ENCODE peak calls at places on chromosomes 6 and 20, in eight cellular contexts. F, C, O, S, G, U, M and P are unnamed samples.

GRCh38 chr6:34657307-34657978 is 39.1 kb downstream of the ILRUN start:
- DNase-seq in F (no peak), C (peak), O (peak), S (peak), G (peak), U (peak), M (peak), P (peak)

GRCh38 chr6:101396552-101397173 is 3.2 kb downstream of the GRIK2 start:
- DNase-seq in F (peak), C (peak), O (peak), S (peak), G (peak), U (no peak), M (peak), P (no peak)

GRCh38 chr20:45095753-45096371 is 5.1 kb downstream of the KCNS1 start:
- DNase-seq in F (peak), C (peak), O (peak), S (peak), G (no peak), U (peak), M (peak), P (peak)

GRCh38 chr6:43076928-43077809 is 1.1 kb downstream of the PTK7 start:
- DNase-seq in F (no peak), C (peak), O (peak), S (peak), G (no peak), U (no peak), M (peak), P (no peak)

GRCh38 chr6:132768051-132768517 is 10.4 kb upstream of the VNN2 start:
- DNase-seq in F (peak), C (peak), O (no peak), S (no peak), G (no peak), U (no peak), M (peak), P (no peak)

GRCh38 chr6:126939784-126940183 is 178.7 kb upstream of the RSPO3 start:
- DNase-seq in F (no peak), C (no peak), O (no peak), S (no peak), G (no peak), U (no peak), M (no peak), P (no peak)

GRCh38 chr20:24634855-24635254 is 165.4 kb downstream of the SYNDIG1 start:
- DNase-seq in F (peak), C (peak), O (peak), S (peak), G (peak), U (peak), M (peak), P (no peak)

GRCh38 chr6:130020892-130021483 is 2.6 kb downstream of the L3MBTL3 start:
- DNase-seq in F (peak), C (peak), O (peak), S (peak), G (peak), U (peak), M (peak), P (peak)

GRCh38 chr6:166121721-166122120 is 45.9 kb downstream of the TBXT start:
- DNase-seq in F (no peak), C (no peak), O (no peak), S (no peak), G (no peak), U (no peak), M (no peak), P (no peak)

GRCh38 chr6:39836621-39837020 is 44.4 kb downstream of the DAAM2 start:
- DNase-seq in F (no peak), C (peak), O (no peak), S (peak), G (no peak), U (no peak), M (peak), P (no peak)

GRCh38 chr6:85592044-85592443 is 1.6 kb downstream of the SNX14 start:
- DNase-seq in F (no peak), C (no peak), O (no peak), S (no peak), G (no peak), U (no peak), M (no peak), P (no peak)

GRCh38 chr20:44038681-44039123 is 124.0 kb downstream of the TOX2 start:
- DNase-seq in F (no peak), C (no peak), O (no peak), S (peak), G (no peak), U (no peak), M (peak), P (no peak)

GRCh38 chr20:22450540-22450939 is 133.8 kb downstream of the FOXA2 start:
- DNase-seq in F (no peak), C (no peak), O (no peak), S (no peak), G (no peak), U (no peak), M (no peak), P (no peak)

GRCh38 chr6:167543602-167544506 is 219.0 kb downstream of the TTLL2 start:
- DNase-seq in F (no peak), C (peak), O (peak), S (peak), G (no peak), U (no peak), M (peak), P (no peak)

GRCh38 chr6:165854863-165855593 is 192.0 kb upstream of the PDE10A start:
- DNase-seq in F (no peak), C (no peak), O (no peak), S (no peak), G (no peak), U (no peak), M (no peak), P (no peak)

GRCh38 chr20:63532449-63532971 is 4.7 kb downstream of the PTK6 start:
- DNase-seq in F (no peak), C (no peak), O (no peak), S (no peak), G (no peak), U (no peak), M (no peak), P (no peak)

GRCh38 chr20:10466325-10466724 is 31.2 kb downstream of the SLX4IP start:
- DNase-seq in F (no peak), C (peak), O (peak), S (peak), G (peak), U (no peak), M (peak), P (no peak)

GRCh38 chr20:573414-574296 is 30.1 kb upstream of the CSNK2A1 start:
- DNase-seq in F (no peak), C (no peak), O (no peak), S (no peak), G (no peak), U (no peak), M (no peak), P (no peak)

GRCh38 chr6:95648636-95649035 is 71.3 kb downstream of the MANEA start:
- DNase-seq in F (no peak), C (no peak), O (no peak), S (no peak), G (no peak), U (no peak), M (no peak), P (no peak)

GRCh38 chr6:119390276-119390793 is 40.8 kb upstream of the MAN1A1 start:
- DNase-seq in F (no peak), C (peak), O (no peak), S (peak), G (no peak), U (no peak), M (peak), P (no peak)

GRCh38 chr6:135535989-135536414 is 38.5 kb upstream of the AHI1 start:
- DNase-seq in F (no peak), C (peak), O (peak), S (peak), G (peak), U (peak), M (peak), P (peak)

GRCh38 chr20:54598351-54598750 is 123.0 kb downstream of the DOK5 start:
- DNase-seq in F (no peak), C (no peak), O (no peak), S (no peak), G (no peak), U (no peak), M (no peak), P (no peak)

GRCh38 chr6:1519597-1519996 is 90.1 kb upstream of the FOXC1 start:
- DNase-seq in F (peak), C (no peak), O (no peak), S (no peak), G (no peak), U (no peak), M (no peak), P (no peak)

GRCh38 chr6:74879970-74880369 is 325.9 kb downstream of the COL12A1 start:
- DNase-seq in F (no peak), C (no peak), O (peak), S (no peak), G (no peak), U (peak), M (peak), P (no peak)

GRCh38 chr20:48772183-48772976 is 55.4 kb downstream of the PREX1 start:
- DNase-seq in F (peak), C (no peak), O (no peak), S (no peak), G (no peak), U (no peak), M (no peak), P (no peak)

GRCh38 chr6:9766240-9766915 is 648.5 kb downstream of the TFAP2A start:
- DNase-seq in F (no peak), C (peak), O (peak), S (peak), G (peak), U (peak), M (peak), P (no peak)

GRCh38 chr6:27924179-27924578 is 12.0 kb upstream of the OR2B2 start:
- DNase-seq in F (no peak), C (no peak), O (no peak), S (no peak), G (no peak), U (no peak), M (no peak), P (no peak)

GRCh38 chr20:32282461-32282860 is 5.0 kb downstream of the KIF3B start:
- DNase-seq in F (no peak), C (no peak), O (no peak), S (no peak), G (no peak), U (no peak), M (no peak), P (no peak)

GRCh38 chr6:158475344-158476302 is 84.3 kb upstream of the TMEM181 start:
- DNase-seq in F (no peak), C (peak), O (peak), S (peak), G (no peak), U (peak), M (peak), P (no peak)

GRCh38 chr20:17568972-17569471 is 853 bp upstream of the DSTN start:
- DNase-seq in F (peak), C (peak), O (peak), S (peak), G (peak), U (peak), M (peak), P (no peak)

GRCh38 chr20:17654649-17655285 is 27.3 kb downstream of the RRBP1 start:
- DNase-seq in F (no peak), C (peak), O (peak), S (no peak), G (no peak), U (no peak), M (peak), P (no peak)

GRCh38 chr6:153537422-153537821 is 406.3 kb upstream of the RGS17 start:
- DNase-seq in F (no peak), C (peak), O (no peak), S (peak), G (no peak), U (no peak), M (peak), P (no peak)

GRCh38 chr6:129849456-129849855 is 11.7 kb downstream of the TMEM244 start:
- DNase-seq in F (no peak), C (peak), O (peak), S (peak), G (no peak), U (no peak), M (peak), P (no peak)

GRCh38 chr20:10469599-10469998 is 34.5 kb downstream of the SLX4IP start:
- DNase-seq in F (peak), C (peak), O (peak), S (peak), G (peak), U (peak), M (peak), P (no peak)

GRCh38 chr20:61205769-61206168 is 46.3 kb upstream of the CDH4 start:
- DNase-seq in F (no peak), C (no peak), O (no peak), S (no peak), G (no peak), U (no peak), M (no peak), P (no peak)

GRCh38 chr20:56395166-56395565 is 2.7 kb downstream of the CSTF1 start:
- DNase-seq in F (no peak), C (no peak), O (no peak), S (no peak), G (no peak), U (no peak), M (no peak), P (no peak)

GRCh38 chr6:30264731-30265130 is 51.5 kb upstream of the TRIM26 start:
- DNase-seq in F (no peak), C (peak), O (no peak), S (peak), G (no peak), U (peak), M (peak), P (no peak)

DNA sequence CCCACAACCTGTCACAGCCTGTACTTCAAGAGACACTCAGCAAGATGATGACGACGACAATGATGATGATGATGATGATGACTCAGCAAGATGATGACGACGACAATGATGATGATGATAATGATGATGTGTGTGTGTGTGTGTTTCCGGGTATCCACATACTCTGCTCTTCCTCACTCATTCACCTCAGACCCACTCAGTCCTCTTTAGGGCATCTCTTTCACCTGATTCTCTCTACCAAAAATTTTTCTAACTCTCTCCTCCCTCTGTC is 1.2 kb upstream of the EIF6 start:
- DNase-seq in F (no peak), C (no peak), O (no peak), S (no peak), G (no peak), U (no peak), M (peak), P (no peak)
- H3K4me3 ChIP-seq in F (no peak), C (no peak), O (no peak), S (no peak), G (no peak), U (no peak), M (no peak), P (no peak)

GRCh38 chr20:8133816-8134451 is 1.9 kb downstream of the PLCB1 start:
- DNase-seq in F (no peak), C (no peak), O (no peak), S (no peak), G (no peak), U (no peak), M (no peak), P (no peak)
- H3K4me3 ChIP-seq in F (no peak), C (peak), O (no peak), S (peak), G (no peak), U (peak), M (no peak), P (no peak)

GRCh38 chr6:56842602-56843475 is 112.1 kb upstream of the BEND6 start:
- DNase-seq in F (peak), C (peak), O (peak), S (peak), G (no peak), U (no peak), M (peak), P (no peak)
- H3K4me3 ChIP-seq in F (peak), C (peak), O (peak), S (peak), G (peak), U (peak), M (peak), P (no peak)

GRCh38 chr20:51022803-51023616 is at the start of gene KCNG1:
- DNase-seq in F (peak), C (peak), O (peak), S (peak), G (no peak), U (no peak), M (peak), P (peak)

GRCh38 chr20:51024761-51025160 is 1.9 kb upstream of the KCNG1 start:
- DNase-seq in F (no peak), C (no peak), O (no peak), S (no peak), G (no peak), U (no peak), M (no peak), P (no peak)

GRCh38 chr20:51022227-51022802 is 592 bp downstream of the KCNG1 start:
- DNase-seq in F (no peak), C (no peak), O (no peak), S (no peak), G (no peak), U (no peak), M (no peak), P (no peak)

GRCh38 chr20:51021067-51022025 is 1.6 kb downstream of the KCNG1 start:
- DNase-seq in F (no peak), C (peak), O (peak), S (peak), G (no peak), U (no peak), M (peak), P (no peak)

GRCh38 chr20:51023617-51024155 is 779 bp upstream of the KCNG1 start:
- DNase-seq in F (no peak), C (no peak), O (no peak), S (no peak), G (no peak), U (no peak), M (no peak), P (no peak)
- H3K4me3 ChIP-seq in F (no peak), C (peak), O (peak), S (peak), G (peak), U (peak), M (no peak), P (no peak)

GRCh38 chr6:73309534-73309783 is 44.6 kb downstream of the DPPA5 start:
- DNase-seq in F (peak), C (no peak), O (no peak), S (no peak), G (no peak), U (no peak), M (no peak), P (no peak)
- H3K4me3 ChIP-seq in F (peak), C (peak), O (peak), S (peak), G (peak), U (peak), M (peak), P (peak)